ENCODE peak calls at places on chromosomes 4 and X, in eight cellular contexts. E is brain microvascular endothelial cell, N is testis, K is bronchial epithelial cell, D is GM23338, A is fibroblast of lung, J is type B pancreatic cell, R is cardiac fibroblast. L is an unnamed sample.
A peak's percentile ranks its signal among the peaks of the same experiment; 100 is the strongest.

GRCh38 chr4:125041372-125041930 is 273.3 kb upstream of the FAT4 start:
- DNase-seq in E (no peak), N (no peak), K (peak; percentile 75), D (no peak), A (peak; percentile 64), J (no peak), R (no peak), L (no peak)

GRCh38 chrX:2584216-2584615 is 83.4 kb upstream of the DHRSX start:
- DNase-seq in E (no peak), N (no peak), K (no peak), D (peak; percentile 58), A (no peak), J (no peak), R (no peak), L (no peak)

GRCh38 chr4:52592287-52592686 is 66.8 kb downstream of the USP46 start:
- DNase-seq in E (no peak), N (no peak), K (no peak), D (no peak), A (no peak), J (no peak), R (no peak), L (no peak)

GRCh38 chr4:136505020-136505419 is 1027.3 kb downstream of the PCDH18 start:
- DNase-seq in E (no peak), N (no peak), K (peak; percentile 38), D (no peak), A (peak; percentile 24), J (no peak), R (peak; percentile 69), L (no peak)

GRCh38 chr4:187618701-187619278 is 376.8 kb upstream of the ZFP42 start:
- DNase-seq in E (peak; percentile 67), N (no peak), K (peak; percentile 89), D (no peak), A (peak; percentile 61), J (no peak), R (peak; percentile 44), L (peak; percentile 22)

GRCh38 chr4:25439913-25440477 is 62.9 kb downstream of the ANAPC4 start:
- DNase-seq in E (peak; percentile 82), N (peak; percentile 88), K (peak; percentile 62), D (peak; percentile 92), A (peak; percentile 51), J (no peak), R (peak; percentile 81), L (peak; percentile 66)

GRCh38 chrX:110055616-110056015 is 52.7 kb downstream of the TMEM164 start:
- DNase-seq in E (peak; percentile 1), N (no peak), K (no peak), D (no peak), A (peak; percentile 41), J (no peak), R (peak; percentile 35), L (no peak)

GRCh38 chr4:147753047-147753446 is 21.2 kb downstream of the ARHGAP10 start:
- DNase-seq in E (no peak), N (no peak), K (no peak), D (no peak), A (peak; percentile 64), J (no peak), R (no peak), L (no peak)

GRCh38 chr4:82044141-82044993 is 329.4 kb downstream of the HNRNPD start:
- DNase-seq in E (peak; percentile 19), N (peak; percentile 68), K (peak; percentile 47), D (peak; percentile 82), A (peak; percentile 41), J (peak; percentile 81), R (peak; percentile 35), L (no peak)

GRCh38 chrX:124217289-124218251 is 114.9 kb upstream of the TEX13D start:
- DNase-seq in E (peak; percentile 53), N (peak; percentile 13), K (peak; percentile 53), D (peak; percentile 42), A (peak; percentile 67), J (no peak), R (peak; percentile 30), L (peak; percentile 0)

GRCh38 chr4:105461221-105462041 is 12.4 kb downstream of the PPA2 start:
- DNase-seq in E (no peak), N (no peak), K (peak; percentile 1), D (no peak), A (peak; percentile 62), J (no peak), R (no peak), L (no peak)

GRCh38 chr4:172750910-172751309 is 417.7 kb upstream of the GALNT7 start:
- DNase-seq in E (no peak), N (no peak), K (no peak), D (no peak), A (no peak), J (no peak), R (no peak), L (no peak)

GRCh38 chr4:120853101-120853940 is 69.2 kb downstream of the PRDM5 start:
- DNase-seq in E (no peak), N (no peak), K (no peak), D (no peak), A (peak; percentile 61), J (no peak), R (peak; percentile 61), L (peak; percentile 9)

GRCh38 chr4:78409612-78410202 is 141.9 kb upstream of the ANXA3 start:
- DNase-seq in E (no peak), N (no peak), K (peak; percentile 38), D (no peak), A (no peak), J (no peak), R (no peak), L (no peak)

GRCh38 chrX:44698328-44698727 is 145.5 kb upstream of the DUSP21 start:
- DNase-seq in E (no peak), N (no peak), K (no peak), D (no peak), A (no peak), J (no peak), R (no peak), L (no peak)

GRCh38 chr4:147730333-147730732 is 1.6 kb upstream of the ARHGAP10 start:
- DNase-seq in E (no peak), N (no peak), K (no peak), D (peak; percentile 44), A (no peak), J (no peak), R (no peak), L (no peak)

GRCh38 chr4:78902313-78902712 is 36.9 kb downstream of the PAQR3 start:
- DNase-seq in E (no peak), N (no peak), K (no peak), D (no peak), A (peak; percentile 5), J (no peak), R (no peak), L (no peak)

GRCh38 chr4:57726154-57726553 is 616.0 kb upstream of the IGFBP7 start:
- DNase-seq in E (no peak), N (no peak), K (no peak), D (no peak), A (no peak), J (no peak), R (no peak), L (no peak)

GRCh38 chr4:118954246-118954645 is 65.6 kb downstream of the SYNPO2 start:
- DNase-seq in E (no peak), N (no peak), K (peak; percentile 25), D (no peak), A (peak; percentile 43), J (no peak), R (peak; percentile 56), L (peak; percentile 32)

GRCh38 chr4:150375025-150375424 is 206.9 kb upstream of the MAB21L2 start:
- DNase-seq in E (no peak), N (no peak), K (no peak), D (peak; percentile 11), A (no peak), J (no peak), R (no peak), L (no peak)

DNA sequence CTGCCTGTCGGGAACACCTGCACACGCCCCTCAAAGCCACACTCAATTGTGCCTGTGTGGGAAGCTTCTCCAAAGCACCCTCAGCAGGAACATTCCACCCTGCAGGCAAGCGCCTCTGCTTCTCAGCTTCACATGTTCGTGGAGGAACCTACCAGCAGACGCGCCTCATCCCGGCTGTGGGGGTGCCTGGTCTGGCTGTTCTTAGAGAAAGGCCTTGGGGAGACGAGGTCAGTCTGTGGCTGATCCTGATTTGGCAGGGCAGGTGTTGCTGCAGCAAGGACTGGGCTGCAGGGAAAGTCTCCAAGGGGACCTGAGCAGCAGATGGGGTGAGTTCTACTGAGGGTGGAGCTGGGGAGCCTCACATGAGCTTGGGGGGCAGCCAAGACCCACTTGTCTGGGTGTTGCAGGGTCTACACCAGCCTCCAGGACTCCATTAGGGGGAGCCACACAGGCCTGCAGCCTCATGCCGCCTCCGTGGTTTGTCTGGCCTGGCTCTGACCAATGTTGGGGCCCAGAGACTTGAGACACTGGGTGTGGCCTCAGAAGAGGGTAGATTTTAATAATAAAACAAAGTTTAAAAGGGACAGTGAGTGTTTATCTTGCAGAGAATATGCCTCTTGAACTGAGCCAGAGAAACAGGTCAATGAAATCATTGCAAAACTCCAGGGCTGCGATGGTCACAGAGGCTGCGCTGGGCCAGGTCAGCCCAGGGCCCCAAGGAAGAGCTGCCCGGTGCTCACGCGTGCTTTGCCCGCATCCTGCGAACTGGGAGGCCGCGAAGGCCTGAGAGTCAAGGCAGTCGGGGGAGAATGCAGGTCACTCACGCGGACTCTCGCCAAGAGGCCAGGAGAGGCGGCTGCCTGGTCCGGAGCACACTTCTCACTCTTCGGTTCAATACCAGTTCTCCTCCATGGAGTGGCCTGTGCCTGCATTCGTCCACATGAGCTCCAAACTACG is 21.1 kb downstream of the RNF212 start:
- DNase-seq in E (no peak), N (no peak), K (no peak), D (peak; percentile 72), A (no peak), J (no peak), R (no peak), L (no peak)
- TF ChIP-seq CTCF in E (peak; percentile 12), N (no peak), K (no peak), D (peak; percentile 73), A (no peak), J (no peak), R (no peak), L (no peak)

GRCh38 chr4:116058129-116058528 is 944.7 kb upstream of the NDST4 start:
- DNase-seq in E (no peak), N (no peak), K (no peak), D (no peak), A (no peak), J (no peak), R (no peak), L (no peak)

GRCh38 chr4:116055857-116056827 is 942.7 kb upstream of the NDST4 start:
- DNase-seq in E (no peak), N (no peak), K (peak; percentile 33), D (peak; percentile 35), A (peak; percentile 7), J (no peak), R (peak; percentile 25), L (no peak)
- TF ChIP-seq CTCF in E (no peak), N (no peak), K (no peak), D (no peak), A (no peak), J (peak; percentile 72), R (peak; percentile 1), L (peak; percentile 67)

GRCh38 chrX:111164728-111165127 is 68.7 kb downstream of the PAK3 start:
- DNase-seq in E (no peak), N (peak; percentile 13), K (peak; percentile 10), D (peak; percentile 7), A (no peak), J (no peak), R (peak; percentile 0), L (no peak)
- TF ChIP-seq CTCF in E (peak; percentile 46), N (peak; percentile 15), K (peak; percentile 8), D (peak; percentile 48), A (peak; percentile 23), J (peak; percentile 75), R (no peak), L (no peak)

DNA sequence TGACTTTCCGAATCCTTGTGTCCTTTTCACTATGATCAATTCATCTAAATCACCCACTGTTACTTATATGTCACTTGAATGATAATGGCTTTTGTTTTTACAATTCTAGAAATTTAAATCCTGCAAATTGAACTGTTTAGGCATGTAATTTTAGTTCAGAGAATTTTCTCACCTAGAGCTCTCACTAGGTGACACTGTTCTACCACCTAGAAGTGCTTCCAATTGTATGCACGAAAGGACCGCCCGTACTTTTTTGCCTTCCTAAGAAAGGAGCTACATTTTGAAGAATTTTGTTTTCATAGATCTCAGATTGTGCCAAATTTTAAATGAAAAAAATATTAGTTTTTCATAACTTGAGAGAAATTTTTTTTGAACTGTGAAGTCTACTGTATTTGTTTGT is 481.6 kb upstream of the FSTL5 start:
- DNase-seq in E (peak; percentile 3), N (no peak), K (peak; percentile 30), D (peak; percentile 60), A (peak; percentile 16), J (no peak), R (peak; percentile 26), L (no peak)
- TF ChIP-seq CTCF in E (peak; percentile 14), N (no peak), K (peak; percentile 33), D (peak; percentile 74), A (no peak), J (no peak), R (no peak), L (no peak)